ENCODE peak calls at places on chromosome 21, in five cellular contexts. V, A, E, R and C are unnamed samples.
A peak's percentile ranks its signal among the peaks of the same experiment; 100 is the strongest.

GRCh38 chr21:40512590-40512989 is 334.4 kb downstream of the DSCAM start:
- DNase-seq in V (no peak), A (peak; percentile 91), E (peak; percentile 33), R (peak; percentile 48), C (no peak)

GRCh38 chr21:30104246-30104645 is 62.4 kb downstream of the CLDN17 start:
- DNase-seq in V (no peak), A (no peak), E (no peak), R (no peak), C (no peak)

GRCh38 chr21:39387461-39388037 is 38.7 kb upstream of the HMGN1 start:
- DNase-seq in V (peak; percentile 43), A (peak; percentile 99), E (peak; percentile 99), R (peak; percentile 98), C (peak; percentile 83)

GRCh38 chr21:41750051-41750450 is 16.8 kb downstream of the RIPK4 start:
- DNase-seq in V (no peak), A (no peak), E (no peak), R (no peak), C (no peak)

GRCh38 chr21:29299906-29300546 is 1.3 kb downstream of the BACH1 start:
- DNase-seq in V (peak; percentile 68), A (no peak), E (peak; percentile 44), R (peak; percentile 93), C (peak; percentile 87)

GRCh38 chr21:41824466-41825207 is 54.5 kb downstream of the PRDM15 start:
- DNase-seq in V (no peak), A (no peak), E (no peak), R (no peak), C (no peak)

GRCh38 chr21:29257701-29258100 is 41.0 kb upstream of the BACH1 start:
- DNase-seq in V (no peak), A (no peak), E (no peak), R (no peak), C (peak; percentile 6)

GRCh38 chr21:29121759-29122158 is 8.7 kb upstream of the MAP3K7CL start:
- DNase-seq in V (peak; percentile 66), A (no peak), E (no peak), R (no peak), C (no peak)

GRCh38 chr21:28615276-28615675 is 377.4 kb downstream of the LTN1 start:
- DNase-seq in V (no peak), A (no peak), E (no peak), R (no peak), C (no peak)

GRCh38 chr21:27429612-27430361 is 462.9 kb upstream of the ADAMTS5 start:
- DNase-seq in V (no peak), A (no peak), E (no peak), R (no peak), C (no peak)

GRCh38 chr21:15653710-15654109 is 76.1 kb upstream of the USP25 start:
- DNase-seq in V (no peak), A (no peak), E (peak; percentile 61), R (no peak), C (no peak)

GRCh38 chr21:38060533-38060932 is 144.3 kb upstream of the KCNJ6 start:
- DNase-seq in V (no peak), A (no peak), E (no peak), R (no peak), C (no peak)

GRCh38 chr21:16193758-16194606 is 464.2 kb downstream of the USP25 start:
- DNase-seq in V (no peak), A (no peak), E (no peak), R (no peak), C (no peak)

GRCh38 chr21:25831300-25831699 is 96.5 kb downstream of the GABPA start:
- DNase-seq in V (no peak), A (no peak), E (no peak), R (no peak), C (no peak)

GRCh38 chr21:46253610-46254124 is 25.1 kb upstream of the LSS start:
- DNase-seq in V (peak; percentile 89), A (no peak), E (no peak), R (peak; percentile 76), C (no peak)

GRCh38 chr21:29209696-29210095 is 79.3 kb downstream of the MAP3K7CL start:
- DNase-seq in V (no peak), A (no peak), E (no peak), R (no peak), C (no peak)

GRCh38 chr21:23475518-23476189 is 2131.6 kb downstream of the MRPL39 start:
- DNase-seq in V (no peak), A (no peak), E (peak; percentile 28), R (no peak), C (no peak)

GRCh38 chr21:34502480-34503106 is 9.4 kb downstream of the KCNE1 start:
- DNase-seq in V (no peak), A (no peak), E (no peak), R (no peak), C (no peak)

GRCh38 chr21:38766987-38767722 is 38.6 kb upstream of the ETS2 start:
- DNase-seq in V (peak; percentile 96), A (no peak), E (no peak), R (no peak), C (peak; percentile 20)

GRCh38 chr21:16420086-16420724 is 690.4 kb downstream of the USP25 start:
- DNase-seq in V (no peak), A (no peak), E (peak; percentile 7), R (no peak), C (peak; percentile 9)

GRCh38 chr21:23083242-23083641 is 2085.0 kb downstream of the NCAM2 start:
- DNase-seq in V (no peak), A (no peak), E (no peak), R (no peak), C (no peak)

GRCh38 chr21:14376854-14377253 is 6.1 kb downstream of the HSPA13 start:
- DNase-seq in V (no peak), A (no peak), E (no peak), R (no peak), C (no peak)

GRCh38 chr21:41932191-41932575 is 21.6 kb downstream of the C2CD2 start:
- DNase-seq in V (no peak), A (no peak), E (no peak), R (no peak), C (no peak)

GRCh38 chr21:43929217-43929971 is 64.4 kb downstream of the AGPAT3 start:
- DNase-seq in V (no peak), A (peak; percentile 49), E (no peak), R (no peak), C (no peak)

GRCh38 chr21:41973861-41974751 is 20.3 kb upstream of the C2CD2 start:
- DNase-seq in V (no peak), A (peak; percentile 43), E (no peak), R (no peak), C (peak; percentile 50)

GRCh38 chr21:10425856-10426255 is 95.5 kb upstream of the TPTE start:
- DNase-seq in V (no peak), A (no peak), E (no peak), R (no peak), C (no peak)
- H3K9me3 ChIP-seq in V (peaks cover 3% of the 10 kb centered on the region), A (peaks cover 82% of the 10 kb centered on the region), E (peaks cover 6% of the 10 kb centered on the region), R (no peaks in the 10 kb centered on the region), C (peaks cover 95% of the 10 kb centered on the region)

GRCh38 chr21:32330784-32331311 is 32.2 kb downstream of the MRAP start:
- DNase-seq in V (no peak), A (no peak), E (no peak), R (no peak), C (peak; percentile 96)

GRCh38 chr21:32329776-32330175 is 31.1 kb downstream of the MRAP start:
- DNase-seq in V (no peak), A (no peak), E (no peak), R (no peak), C (peak; percentile 27)

GRCh38 chr21:32329331-32329730 is 30.7 kb downstream of the MRAP start:
- DNase-seq in V (no peak), A (no peak), E (no peak), R (no peak), C (no peak)

GRCh38 chr21:32325706-32326105 is 27.1 kb downstream of the MRAP start:
- DNase-seq in V (no peak), A (no peak), E (no peak), R (no peak), C (no peak)

DNA sequence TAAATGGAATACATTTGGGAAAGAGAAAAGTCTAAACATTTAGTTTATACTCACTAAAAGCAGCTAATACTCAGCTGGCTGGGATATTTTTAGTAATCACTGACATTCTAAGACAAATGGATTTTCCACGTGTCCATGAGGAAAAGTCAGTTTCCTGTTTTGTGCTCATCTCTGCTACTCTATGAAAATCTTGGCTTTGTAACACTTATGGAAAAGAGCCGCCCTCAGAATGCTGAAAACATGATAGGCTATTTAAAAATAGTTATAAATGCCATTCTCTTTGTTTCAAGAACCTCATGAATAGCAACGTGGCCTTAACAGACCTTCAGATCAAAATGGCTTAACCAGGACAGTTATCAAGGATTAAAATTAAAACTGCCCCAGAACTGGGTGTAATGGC is 29.9 kb downstream of the MRAP start:
- DNase-seq in V (no peak), A (no peak), E (no peak), R (no peak), C (no peak)
- TF ChIP-seq TAF1 in V (no peak), A (no peak), E (no peak), R (no peak), C (no peak)

GRCh38 chr21:21183092-21183491 is 184.9 kb downstream of the NCAM2 start:
- DNase-seq in V (no peak), A (no peak), E (no peak), R (no peak), C (no peak)
- TF ChIP-seq RFX5 in V (no peak), A (no peak), E (no peak), R (no peak), C (no peak)

GRCh38 chr21:45186709-45187108 is 101.0 kb downstream of the POFUT2 start:
- DNase-seq in V (no peak), A (no peak), E (no peak), R (no peak), C (no peak)
- H3K9me3 ChIP-seq in V (no peaks in the 10 kb centered on the region), A (peaks cover 7% of the 10 kb centered on the region), E (peaks cover 30% of the 10 kb centered on the region), R (peaks cover 12% of the 10 kb centered on the region), C (peaks cover 29% of the 10 kb centered on the region)

GRCh38 chr21:35861656-35862055 is 198.7 kb downstream of the SETD4 start:
- DNase-seq in V (no peak), A (no peak), E (no peak), R (no peak), C (no peak)
- TF ChIP-seq TAF1 in V (no peak), A (no peak), E (no peak), R (no peak), C (no peak)